ENCODE peak calls at places on chromosomes 13 and 19, in six cellular contexts. One of them, this sample, is unnamed.

GRCh38 chr19:45075215-45076028 is 856 bp downstream of the ZNF296 start:
- DNase-seq in mucosa of descending colon: peak
- DNase-seq in AG04450: no peak
- DNase-seq in adrenal gland: peak
- DNase-seq in cardiac muscle cell: peak
- DNase-seq in Calu3: peak
- DNase-seq in this sample: peak

GRCh38 chr19:35090795-35091214 is 24.8 kb upstream of the FXYD3 start:
- DNase-seq in Calu3: peak
- DNase-seq in cardiac muscle cell: no peak
- DNase-seq in adrenal gland: no peak
- DNase-seq in AG04450: no peak
- DNase-seq in mucosa of descending colon: no peak
- DNase-seq in this sample: no peak

GRCh38 chr13:42728507-42729180 is 52.7 kb upstream of the FAM216B start:
- DNase-seq in adrenal gland: no peak
- DNase-seq in mucosa of descending colon: no peak
- DNase-seq in cardiac muscle cell: no peak
- DNase-seq in Calu3: no peak
- DNase-seq in AG04450: no peak
- DNase-seq in this sample: no peak

GRCh38 chr13:81664872-81665271 is 1323.9 kb upstream of the SPRY2 start:
- DNase-seq in Calu3: no peak
- DNase-seq in AG04450: no peak
- DNase-seq in adrenal gland: no peak
- DNase-seq in mucosa of descending colon: no peak
- DNase-seq in cardiac muscle cell: no peak
- DNase-seq in this sample: no peak

GRCh38 chr13:32278456-32278855 is 36.7 kb downstream of the ZAR1L start:
- DNase-seq in cardiac muscle cell: no peak
- DNase-seq in mucosa of descending colon: no peak
- DNase-seq in adrenal gland: no peak
- DNase-seq in AG04450: peak
- DNase-seq in Calu3: no peak
- DNase-seq in this sample: no peak

GRCh38 chr19:57566396-57567256 is 7.0 kb upstream of the ZNF550 start:
- DNase-seq in AG04450: no peak
- DNase-seq in Calu3: no peak
- DNase-seq in adrenal gland: no peak
- DNase-seq in mucosa of descending colon: no peak
- DNase-seq in cardiac muscle cell: peak
- DNase-seq in this sample: no peak

GRCh38 chr13:46593403-46593802 is 40.4 kb downstream of the LRCH1 start:
- DNase-seq in AG04450: no peak
- DNase-seq in Calu3: no peak
- DNase-seq in mucosa of descending colon: no peak
- DNase-seq in adrenal gland: no peak
- DNase-seq in cardiac muscle cell: no peak
- DNase-seq in this sample: no peak

GRCh38 chr19:39377373-39378362 is 13.2 kb downstream of the PAF1 start:
- DNase-seq in AG04450: no peak
- DNase-seq in Calu3: no peak
- DNase-seq in mucosa of descending colon: no peak
- DNase-seq in cardiac muscle cell: no peak
- DNase-seq in adrenal gland: no peak
- DNase-seq in this sample: no peak

GRCh38 chr19:13172335-13173128 is 22.3 kb downstream of the IER2 start:
- DNase-seq in mucosa of descending colon: peak
- DNase-seq in adrenal gland: peak
- DNase-seq in Calu3: peak
- DNase-seq in AG04450: no peak
- DNase-seq in cardiac muscle cell: peak
- DNase-seq in this sample: no peak

GRCh38 chr19:42022616-42023015 is 28.6 kb upstream of the ATP1A3 start:
- DNase-seq in AG04450: no peak
- DNase-seq in adrenal gland: no peak
- DNase-seq in Calu3: no peak
- DNase-seq in mucosa of descending colon: no peak
- DNase-seq in cardiac muscle cell: peak
- DNase-seq in this sample: no peak

GRCh38 chr19:42024622-42025111 is 30.6 kb upstream of the ATP1A3 start:
- DNase-seq in cardiac muscle cell: peak
- DNase-seq in adrenal gland: no peak
- DNase-seq in AG04450: peak
- DNase-seq in mucosa of descending colon: no peak
- DNase-seq in Calu3: no peak
- DNase-seq in this sample: no peak

GRCh38 chr19:42021185-42021584 is 27.2 kb upstream of the ATP1A3 start:
- DNase-seq in AG04450: no peak
- DNase-seq in Calu3: no peak
- DNase-seq in mucosa of descending colon: no peak
- DNase-seq in cardiac muscle cell: no peak
- DNase-seq in adrenal gland: no peak
- DNase-seq in this sample: no peak

GRCh38 chr19:42023943-42024260 is 29.9 kb upstream of the ATP1A3 start:
- DNase-seq in adrenal gland: no peak
- DNase-seq in AG04450: no peak
- DNase-seq in cardiac muscle cell: no peak
- DNase-seq in Calu3: no peak
- DNase-seq in mucosa of descending colon: no peak
- DNase-seq in this sample: no peak

DNA sequence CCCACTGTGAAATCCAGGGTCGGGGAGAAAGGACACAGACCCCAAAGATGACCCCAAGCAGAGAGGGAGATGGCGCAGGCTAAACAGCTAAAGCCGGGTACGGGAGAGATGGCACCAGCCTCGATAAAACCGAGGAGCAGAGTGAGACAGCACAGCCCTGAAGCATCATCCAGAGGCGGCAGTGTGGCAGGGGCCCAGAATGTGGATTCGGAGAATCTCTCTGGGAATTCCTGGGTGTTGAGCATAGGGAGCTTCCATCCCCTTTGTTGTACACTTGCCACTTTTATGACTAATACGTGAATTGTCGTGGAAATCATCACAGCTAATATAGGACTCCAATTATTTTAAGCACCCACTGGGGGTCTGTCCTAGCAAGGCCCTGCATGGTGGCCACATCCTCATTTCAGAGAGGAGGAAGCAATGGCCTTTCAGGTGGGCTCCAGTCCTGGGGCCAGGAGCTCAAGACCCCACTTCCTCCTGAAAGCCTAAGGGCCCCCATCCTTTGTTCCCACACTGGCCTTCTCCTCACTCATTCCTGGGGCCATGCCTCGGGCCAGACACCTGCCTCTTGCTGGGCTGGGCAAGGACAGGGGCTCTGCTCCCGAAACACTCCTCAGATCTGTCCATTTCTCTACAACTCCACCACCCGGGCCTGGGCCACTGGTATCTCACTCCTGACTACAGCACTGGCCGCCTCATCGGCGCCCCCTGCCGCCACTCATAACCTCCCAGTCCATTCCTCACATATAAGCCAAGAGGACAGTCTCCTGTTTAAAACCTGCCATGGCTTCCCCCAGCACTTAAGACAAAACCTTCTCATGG is 29.3 kb upstream of the ATP1A3 start:
- DNase-seq in cardiac muscle cell: peak
- DNase-seq in adrenal gland: no peak
- DNase-seq in Calu3: peak
- DNase-seq in AG04450: no peak
- DNase-seq in mucosa of descending colon: peak
- DNase-seq in this sample: peak
- TF ChIP-seq CTCF in cardiac muscle cell: peak
- TF ChIP-seq CTCF in adrenal gland: no peak
- TF ChIP-seq CTCF in Calu3: peak
- TF ChIP-seq CTCF in AG04450: peak
- TF ChIP-seq CTCF in mucosa of descending colon: peak
- TF ChIP-seq CTCF in this sample: peak

DNA sequence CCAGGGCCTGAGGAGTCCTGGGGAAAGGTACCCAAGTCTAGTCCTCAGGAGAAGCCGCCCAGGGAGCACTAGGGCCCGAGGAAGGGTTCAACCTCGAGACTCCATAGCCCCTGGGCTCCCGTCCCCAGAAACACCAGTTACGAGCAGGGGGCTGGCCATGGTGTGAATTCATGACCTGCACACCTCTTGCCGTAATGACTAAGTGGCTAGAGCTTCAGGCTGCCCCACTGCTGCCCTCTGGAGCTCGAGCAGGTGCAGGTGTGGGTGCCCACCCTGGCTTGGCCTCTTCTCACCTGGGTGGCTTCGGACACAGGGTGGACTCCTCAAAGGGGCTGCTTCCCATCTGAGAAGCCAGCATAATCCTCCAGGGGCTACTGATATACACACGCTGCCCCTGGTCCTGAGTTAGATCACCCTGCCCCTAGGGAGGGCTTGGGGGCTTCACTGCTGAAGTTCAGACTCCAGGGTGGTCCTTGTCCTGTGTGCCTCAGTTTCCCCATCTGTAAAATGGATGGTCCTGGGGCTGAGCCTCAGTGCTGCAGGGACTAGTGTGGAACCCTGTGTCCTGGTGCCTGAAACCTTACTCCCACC is 13.6 kb downstream of the SPC24 start:
- DNase-seq in mucosa of descending colon: no peak
- DNase-seq in AG04450: no peak
- DNase-seq in cardiac muscle cell: no peak
- DNase-seq in Calu3: peak
- DNase-seq in adrenal gland: no peak
- DNase-seq in this sample: no peak
- TF ChIP-seq CTCF in mucosa of descending colon: no peak
- TF ChIP-seq CTCF in AG04450: no peak
- TF ChIP-seq CTCF in cardiac muscle cell: no peak
- TF ChIP-seq CTCF in Calu3: peak
- TF ChIP-seq CTCF in adrenal gland: no peak
- TF ChIP-seq CTCF in this sample: no peak

GRCh38 chr13:97124237-97124636 is 97.9 kb upstream of the MBNL2 start:
- DNase-seq in cardiac muscle cell: no peak
- DNase-seq in mucosa of descending colon: no peak
- DNase-seq in AG04450: no peak
- DNase-seq in adrenal gland: no peak
- DNase-seq in Calu3: no peak
- DNase-seq in this sample: no peak

GRCh38 chr13:97125051-97125809 is 96.9 kb upstream of the MBNL2 start:
- DNase-seq in Calu3: peak
- DNase-seq in cardiac muscle cell: peak
- DNase-seq in mucosa of descending colon: no peak
- DNase-seq in AG04450: no peak
- DNase-seq in adrenal gland: peak
- DNase-seq in this sample: peak

GRCh38 chr13:97122381-97122996 is 99.6 kb upstream of the MBNL2 start:
- DNase-seq in cardiac muscle cell: no peak
- DNase-seq in Calu3: peak
- DNase-seq in AG04450: no peak
- DNase-seq in mucosa of descending colon: no peak
- DNase-seq in adrenal gland: no peak
- DNase-seq in this sample: no peak

GRCh38 chr13:97127842-97128241 is 94.3 kb upstream of the MBNL2 start:
- DNase-seq in adrenal gland: no peak
- DNase-seq in mucosa of descending colon: no peak
- DNase-seq in Calu3: no peak
- DNase-seq in cardiac muscle cell: no peak
- DNase-seq in AG04450: no peak
- DNase-seq in this sample: no peak

DNA sequence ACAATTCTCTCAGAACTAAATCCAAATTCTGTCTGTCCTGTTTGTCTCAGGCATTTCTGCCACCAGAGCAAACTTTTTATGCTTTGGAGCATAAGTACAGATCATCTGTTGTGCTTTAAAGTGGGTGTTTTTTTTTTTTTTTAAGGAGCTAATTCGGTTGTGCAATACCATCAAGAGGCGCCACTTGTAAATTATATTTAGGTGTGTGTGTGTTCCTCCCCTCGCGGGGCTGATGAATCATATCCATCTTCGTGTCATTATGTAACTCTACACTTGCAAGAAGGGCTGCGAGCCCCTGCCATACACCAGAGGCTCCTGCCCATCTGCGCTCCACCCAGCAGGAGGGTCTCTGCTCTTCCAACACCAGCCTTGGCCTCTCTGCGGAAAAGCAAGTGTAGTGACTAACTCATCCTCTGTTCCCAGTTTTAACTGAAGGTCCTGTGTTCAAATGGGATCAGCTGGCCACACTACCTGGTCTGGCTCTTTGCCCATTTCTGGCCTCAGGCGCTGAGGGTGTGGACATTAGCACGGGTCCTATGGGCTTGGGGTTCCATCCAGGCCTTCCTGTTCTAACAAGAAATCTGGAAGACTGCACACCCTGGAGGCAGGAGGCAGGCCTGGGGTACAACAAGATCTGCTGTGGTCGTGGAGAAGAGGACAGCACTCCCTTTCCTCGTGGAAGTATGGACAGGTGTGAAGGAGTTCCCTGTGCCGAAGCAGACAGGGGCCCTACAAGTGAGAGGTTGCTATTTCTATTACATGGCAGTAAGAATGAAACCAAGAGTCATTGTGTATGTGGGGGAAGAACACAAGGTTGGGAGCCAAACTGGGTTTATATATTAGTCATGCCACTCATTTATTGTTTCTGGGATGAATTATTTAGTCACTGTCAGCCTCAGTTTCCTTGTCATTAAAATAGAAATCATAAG is 96.1 kb upstream of the MBNL2 start:
- DNase-seq in mucosa of descending colon: no peak
- DNase-seq in AG04450: no peak
- DNase-seq in cardiac muscle cell: no peak
- DNase-seq in adrenal gland: no peak
- DNase-seq in Calu3: no peak
- DNase-seq in this sample: no peak
- TF ChIP-seq CTCF in mucosa of descending colon: no peak
- TF ChIP-seq CTCF in AG04450: no peak
- TF ChIP-seq CTCF in cardiac muscle cell: no peak
- TF ChIP-seq CTCF in adrenal gland: no peak
- TF ChIP-seq CTCF in Calu3: no peak
- TF ChIP-seq CTCF in this sample: no peak

GRCh38 chr13:72195044-72195704 is 328.2 kb upstream of the DACH1 start:
- DNase-seq in Calu3: no peak
- DNase-seq in adrenal gland: no peak
- DNase-seq in cardiac muscle cell: no peak
- DNase-seq in mucosa of descending colon: no peak
- DNase-seq in AG04450: no peak
- DNase-seq in this sample: no peak

GRCh38 chr13:72198967-72199601 is 332.1 kb upstream of the DACH1 start:
- DNase-seq in adrenal gland: no peak
- DNase-seq in Calu3: no peak
- DNase-seq in mucosa of descending colon: no peak
- DNase-seq in AG04450: no peak
- DNase-seq in cardiac muscle cell: peak
- DNase-seq in this sample: no peak

GRCh38 chr13:72201726-72202125 is 334.7 kb upstream of the DACH1 start:
- DNase-seq in cardiac muscle cell: no peak
- DNase-seq in adrenal gland: no peak
- DNase-seq in AG04450: no peak
- DNase-seq in mucosa of descending colon: no peak
- DNase-seq in Calu3: no peak
- DNase-seq in this sample: no peak

GRCh38 chr13:72198042-72198441 is 331.0 kb upstream of the DACH1 start:
- DNase-seq in mucosa of descending colon: no peak
- DNase-seq in AG04450: no peak
- DNase-seq in Calu3: no peak
- DNase-seq in adrenal gland: no peak
- DNase-seq in cardiac muscle cell: no peak
- DNase-seq in this sample: no peak

DNA sequence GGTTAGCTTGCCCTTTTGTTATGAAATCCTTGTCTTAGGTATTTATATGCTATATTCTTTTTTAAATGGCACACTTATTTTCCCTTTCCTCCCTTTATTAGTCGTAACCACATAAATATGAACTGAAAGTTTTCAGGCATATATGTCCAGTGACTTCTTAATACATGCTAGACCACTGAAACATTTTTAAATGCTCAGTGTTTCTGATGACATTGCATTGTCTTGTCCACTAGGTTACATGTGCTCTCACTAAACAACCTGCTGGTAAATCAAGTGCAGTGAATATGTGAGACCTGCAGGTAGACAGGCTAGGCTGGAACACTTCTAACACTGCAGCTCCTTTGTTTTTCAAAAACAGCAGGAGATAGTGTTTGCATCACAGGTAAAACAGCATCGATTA is 332.6 kb upstream of the DACH1 start:
- DNase-seq in cardiac muscle cell: no peak
- DNase-seq in AG04450: no peak
- DNase-seq in Calu3: no peak
- DNase-seq in mucosa of descending colon: no peak
- DNase-seq in adrenal gland: no peak
- DNase-seq in this sample: no peak
- TF ChIP-seq CTCF in cardiac muscle cell: no peak
- TF ChIP-seq CTCF in AG04450: no peak
- TF ChIP-seq CTCF in Calu3: no peak
- TF ChIP-seq CTCF in mucosa of descending colon: no peak
- TF ChIP-seq CTCF in adrenal gland: no peak
- TF ChIP-seq CTCF in this sample: no peak